ENCODE peak calls at places on chromosome 1, in ten cellular contexts. Q, B, S, P, D, L, U, G, Y and V are unnamed samples.

GRCh38 chr1:204645666-204646065 is 39.9 kb downstream of the LRRN2 start:
- DNase-seq in Q (no peak), B (no peak), S (peak; percentile 65), P (no peak), D (no peak), L (no peak), U (no peak), G (no peak), Y (no peak), V (no peak)

GRCh38 chr1:8815582-8816285 is 1.7 kb downstream of the RERE start:
- DNase-seq in Q (no peak), B (peak; percentile 67), S (no peak), P (no peak), D (peak; percentile 30), L (no peak), U (peak; percentile 16), G (no peak), Y (no peak), V (no peak)

GRCh38 chr1:151542710-151543129 is 2.6 kb downstream of the TUFT1 start:
- DNase-seq in Q (no peak), B (peak; percentile 57), S (no peak), P (no peak), D (peak; percentile 41), L (no peak), U (no peak), G (peak; percentile 88), Y (peak; percentile 54), V (no peak)

GRCh38 chr1:1826356-1827088 is 48.3 kb upstream of the NADK start:
- DNase-seq in Q (no peak), B (no peak), S (no peak), P (no peak), D (peak; percentile 66), L (no peak), U (no peak), G (no peak), Y (peak; percentile 39), V (no peak)

GRCh38 chr1:105793541-105794146 is 1262.8 kb upstream of the PRMT6 start:
- DNase-seq in Q (peak; percentile 73), B (peak; percentile 43), S (peak; percentile 61), P (no peak), D (peak; percentile 61), L (no peak), U (peak; percentile 54), G (peak; percentile 24), Y (peak; percentile 46), V (no peak)

GRCh38 chr1:203563291-203563690 is 63.3 kb upstream of the ATP2B4 start:
- DNase-seq in Q (no peak), B (no peak), S (no peak), P (no peak), D (no peak), L (no peak), U (no peak), G (peak; percentile 65), Y (no peak), V (no peak)

GRCh38 chr1:221887091-221887746 is 145.3 kb upstream of the DUSP10 start:
- DNase-seq in Q (no peak), B (peak; percentile 65), S (peak; percentile 10), P (peak; percentile 54), D (peak; percentile 99), L (no peak), U (peak; percentile 51), G (peak; percentile 96), Y (peak; percentile 98), V (no peak)

GRCh38 chr1:211485480-211485857 is 6.5 kb downstream of the RD3 start:
- DNase-seq in Q (no peak), B (no peak), S (no peak), P (no peak), D (no peak), L (peak; percentile 39), U (no peak), G (no peak), Y (no peak), V (no peak)

DNA sequence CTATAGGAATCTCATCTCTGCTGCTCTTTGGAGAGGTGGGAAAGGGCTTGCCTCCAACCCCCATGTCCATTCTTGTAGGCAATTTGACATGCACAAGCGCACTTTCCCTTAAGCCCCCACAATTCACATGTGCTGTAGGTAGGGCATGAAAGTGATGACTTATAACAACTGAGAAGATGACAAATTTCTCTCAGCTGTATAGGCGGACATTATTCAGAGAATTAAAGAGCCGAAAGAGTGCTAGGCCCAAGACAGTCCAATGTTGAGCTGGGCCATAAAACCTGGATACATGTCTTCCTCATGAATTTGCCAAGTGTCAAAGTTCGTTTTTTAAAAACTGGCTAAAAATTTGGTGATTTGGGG is 106.3 kb upstream of the LYPLAL1 start:
- DNase-seq in Q (no peak), B (no peak), S (no peak), P (no peak), D (no peak), L (no peak), U (no peak), G (no peak), Y (no peak), V (no peak)
- TF ChIP-seq CTCF in Q (no peak), B (no peak), S (no peak), P (no peak), D (no peak), L (peak; percentile 19), U (no peak), G (no peak), Y (no peak), V (peak; percentile 3)

DNA sequence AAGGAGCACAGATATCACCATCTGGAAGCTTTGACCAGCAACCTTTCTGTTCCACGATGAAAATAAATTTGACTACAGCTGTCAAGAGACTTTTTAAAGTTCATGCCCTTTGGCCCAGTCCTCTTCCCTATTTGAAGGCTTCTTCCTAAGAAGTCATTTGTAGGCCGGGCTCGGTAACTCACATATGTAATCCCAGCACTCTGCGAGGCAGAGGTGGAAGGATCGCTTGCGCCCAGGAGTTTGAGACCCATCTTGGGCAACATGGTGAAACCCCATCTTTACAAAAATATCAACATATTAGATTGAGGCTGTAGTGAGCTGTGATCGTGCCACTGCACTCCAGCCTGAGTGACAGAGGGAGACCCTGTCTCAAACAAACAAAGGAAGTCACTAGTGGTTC is 58.3 kb upstream of the IFFO2 start:
- DNase-seq in Q (no peak), B (no peak), S (no peak), P (no peak), D (no peak), L (peak; percentile 8), U (no peak), G (no peak), Y (no peak), V (no peak)
- TF ChIP-seq CTCF in Q (no peak), B (no peak), S (no peak), P (no peak), D (no peak), L (no peak), U (no peak), G (no peak), Y (no peak), V (no peak)

DNA sequence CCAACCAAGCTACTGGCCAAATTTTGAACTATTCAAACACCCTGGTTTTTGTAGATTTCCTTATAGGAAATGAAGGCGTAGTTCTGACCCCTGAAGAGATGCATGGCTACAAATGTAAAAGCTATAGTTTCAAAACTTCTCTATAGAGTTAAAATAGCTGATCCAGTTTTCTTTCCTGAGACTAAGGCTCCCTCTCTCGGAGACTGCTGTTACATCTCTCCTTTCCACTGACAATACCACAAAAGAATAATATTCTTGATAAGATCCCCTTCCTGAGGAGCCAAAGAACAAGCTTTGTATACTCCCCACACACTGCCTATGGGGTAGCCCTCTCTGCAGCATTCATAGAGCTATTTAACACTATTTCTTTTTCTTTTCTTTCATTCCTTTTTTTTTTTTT is 6.7 kb upstream of the CFAP126 start:
- DNase-seq in Q (no peak), B (peak; percentile 50), S (no peak), P (no peak), D (no peak), L (no peak), U (no peak), G (peak; percentile 29), Y (no peak), V (no peak)
- TF ChIP-seq CTCF in Q (no peak), B (peak; percentile 49), S (peak; percentile 34), P (no peak), D (peak; percentile 34), L (peak; percentile 51), U (no peak), G (peak; percentile 42), Y (peak; percentile 20), V (no peak)

GRCh38 chr1:62111084-62111483 is 83.6 kb upstream of the L1TD1 start:
- DNase-seq in Q (no peak), B (no peak), S (no peak), P (no peak), D (no peak), L (no peak), U (no peak), G (no peak), Y (no peak), V (no peak)
- TF ChIP-seq CTCF in Q (no peak), B (no peak), S (peak; percentile 2), P (peak; percentile 24), D (no peak), L (peak; percentile 15), U (no peak), G (no peak), Y (no peak), V (no peak)

GRCh38 chr1:175157200-175157599 is 35.4 kb downstream of the KIAA0040 start:
- DNase-seq in Q (no peak), B (no peak), S (no peak), P (no peak), D (no peak), L (no peak), U (no peak), G (no peak), Y (no peak), V (no peak)

GRCh38 chr1:175155936-175156335 is 36.6 kb downstream of the KIAA0040 start:
- DNase-seq in Q (no peak), B (no peak), S (no peak), P (no peak), D (no peak), L (no peak), U (no peak), G (no peak), Y (no peak), V (no peak)

GRCh38 chr1:175152006-175152652 is 40.4 kb downstream of the KIAA0040 start:
- DNase-seq in Q (peak; percentile 84), B (peak; percentile 50), S (peak; percentile 74), P (peak; percentile 61), D (peak; percentile 48), L (no peak), U (peak; percentile 71), G (peak; percentile 34), Y (peak; percentile 26), V (peak; percentile 74)

GRCh38 chr1:175155473-175155856 is 37.1 kb downstream of the KIAA0040 start:
- DNase-seq in Q (no peak), B (no peak), S (no peak), P (no peak), D (no peak), L (no peak), U (no peak), G (no peak), Y (no peak), V (no peak)

GRCh38 chr1:175154595-175155472 is 37.7 kb downstream of the KIAA0040 start:
- DNase-seq in Q (peak; percentile 78), B (peak; percentile 56), S (peak; percentile 87), P (peak; percentile 72), D (peak; percentile 71), L (no peak), U (peak; percentile 82), G (peak; percentile 56), Y (peak; percentile 59), V (peak; percentile 42)
- TF ChIP-seq CTCF in Q (peak; percentile 87), B (peak; percentile 93), S (peak; percentile 92), P (peak; percentile 93), D (peak; percentile 91), L (peak; percentile 90), U (no peak), G (peak; percentile 87), Y (peak; percentile 86), V (peak; percentile 95)